ENCODE peak calls at places on chromosomes 13 and 19, in eight cellular contexts. One of them, this sample, is unnamed.

GRCh38 chr13:101919541-101920306 is 467.2 kb downstream of the ITGBL1 start:
- DNase-seq in stimulated activated naive CD4-positive, alpha-beta T cell treated with Interleukin-2 at 50 U/mL for 16 hours: no peak
- DNase-seq in A549: no peak
- DNase-seq in T-helper 2 cell: no peak
- DNase-seq in caudate nucleus: no peak
- DNase-seq in type B pancreatic cell: no peak
- DNase-seq in NCI-H524: peak
- DNase-seq in fibroblast of lung: peak
- DNase-seq in this sample: no peak

GRCh38 chr13:75587679-75588078 is 38.1 kb downstream of the UCHL3 start:
- DNase-seq in stimulated activated naive CD4-positive, alpha-beta T cell treated with Interleukin-2 at 50 U/mL for 16 hours: no peak
- DNase-seq in A549: no peak
- DNase-seq in T-helper 2 cell: no peak
- DNase-seq in caudate nucleus: no peak
- DNase-seq in type B pancreatic cell: no peak
- DNase-seq in NCI-H524: no peak
- DNase-seq in fibroblast of lung: no peak
- DNase-seq in this sample: no peak

GRCh38 chr13:50119593-50119992 is 104.3 kb downstream of the KCNRG start:
- DNase-seq in stimulated activated naive CD4-positive, alpha-beta T cell treated with Interleukin-2 at 50 U/mL for 16 hours: no peak
- DNase-seq in A549: no peak
- DNase-seq in T-helper 2 cell: no peak
- DNase-seq in caudate nucleus: no peak
- DNase-seq in type B pancreatic cell: no peak
- DNase-seq in NCI-H524: no peak
- DNase-seq in fibroblast of lung: no peak
- DNase-seq in this sample: no peak

GRCh38 chr19:14370169-14370998 is 10.9 kb upstream of the ADGRE5 start:
- DNase-seq in stimulated activated naive CD4-positive, alpha-beta T cell treated with Interleukin-2 at 50 U/mL for 16 hours: peak
- DNase-seq in A549: no peak
- DNase-seq in T-helper 2 cell: peak
- DNase-seq in caudate nucleus: no peak
- DNase-seq in type B pancreatic cell: no peak
- DNase-seq in NCI-H524: no peak
- DNase-seq in fibroblast of lung: no peak
- DNase-seq in this sample: no peak

GRCh38 chr19:38452430-38453366 is 19.2 kb downstream of the RYR1 start:
- DNase-seq in stimulated activated naive CD4-positive, alpha-beta T cell treated with Interleukin-2 at 50 U/mL for 16 hours: no peak
- DNase-seq in A549: peak
- DNase-seq in T-helper 2 cell: peak
- DNase-seq in caudate nucleus: no peak
- DNase-seq in type B pancreatic cell: no peak
- DNase-seq in NCI-H524: no peak
- DNase-seq in fibroblast of lung: no peak
- DNase-seq in this sample: no peak

GRCh38 chr13:98688373-98688772 is 64.1 kb downstream of the SLC15A1 start:
- DNase-seq in stimulated activated naive CD4-positive, alpha-beta T cell treated with Interleukin-2 at 50 U/mL for 16 hours: no peak
- DNase-seq in A549: no peak
- DNase-seq in T-helper 2 cell: no peak
- DNase-seq in caudate nucleus: no peak
- DNase-seq in type B pancreatic cell: no peak
- DNase-seq in NCI-H524: no peak
- DNase-seq in fibroblast of lung: no peak
- DNase-seq in this sample: no peak

GRCh38 chr19:44722131-44723121 is 23.5 kb downstream of the CEACAM16 start:
- DNase-seq in stimulated activated naive CD4-positive, alpha-beta T cell treated with Interleukin-2 at 50 U/mL for 16 hours: no peak
- DNase-seq in A549: peak
- DNase-seq in T-helper 2 cell: no peak
- DNase-seq in caudate nucleus: no peak
- DNase-seq in type B pancreatic cell: no peak
- DNase-seq in NCI-H524: no peak
- DNase-seq in fibroblast of lung: no peak
- DNase-seq in this sample: no peak

GRCh38 chr13:114142640-114143490 is 10.4 kb upstream of the RASA3 start:
- DNase-seq in stimulated activated naive CD4-positive, alpha-beta T cell treated with Interleukin-2 at 50 U/mL for 16 hours: peak
- DNase-seq in A549: no peak
- DNase-seq in T-helper 2 cell: peak
- DNase-seq in caudate nucleus: no peak
- DNase-seq in type B pancreatic cell: no peak
- DNase-seq in NCI-H524: peak
- DNase-seq in fibroblast of lung: no peak
- DNase-seq in this sample: no peak

GRCh38 chr13:41137951-41138350 is 5.3 kb upstream of the KBTBD6 start:
- DNase-seq in stimulated activated naive CD4-positive, alpha-beta T cell treated with Interleukin-2 at 50 U/mL for 16 hours: no peak
- DNase-seq in A549: peak
- DNase-seq in T-helper 2 cell: no peak
- DNase-seq in caudate nucleus: no peak
- DNase-seq in type B pancreatic cell: no peak
- DNase-seq in NCI-H524: no peak
- DNase-seq in fibroblast of lung: peak
- DNase-seq in this sample: no peak